ENCODE peak calls at places on chromosomes 2 and 18, in seven cellular contexts. One of them, this sample, is unnamed.

GRCh38 chr2:131155208-131155855 is 50.2 kb downstream of the PLEKHB2 start:
- DNase-seq in lower lobe of right lung: no peak
- DNase-seq in tibial artery: no peak
- DNase-seq in PC-9: no peak
- DNase-seq in K562: no peak
- DNase-seq in CD8-positive, alpha-beta T cell: no peak
- DNase-seq in H7: peak; percentile 41
- DNase-seq in this sample: peak; percentile 18

GRCh38 chr2:170716851-170717598 is 1.9 kb downstream of the SP5 start:
- DNase-seq in lower lobe of right lung: peak; percentile 67
- DNase-seq in tibial artery: peak; percentile 70
- DNase-seq in PC-9: no peak
- DNase-seq in K562: no peak
- DNase-seq in CD8-positive, alpha-beta T cell: no peak
- DNase-seq in H7: peak; percentile 93
- DNase-seq in this sample: no peak

GRCh38 chr2:200025717-200026116 is 70.3 kb downstream of the MAIP1 start:
- DNase-seq in lower lobe of right lung: no peak
- DNase-seq in tibial artery: no peak
- DNase-seq in PC-9: no peak
- DNase-seq in K562: no peak
- DNase-seq in CD8-positive, alpha-beta T cell: no peak
- DNase-seq in H7: no peak
- DNase-seq in this sample: no peak

GRCh38 chr18:3717626-3718025 is 267.7 kb downstream of the TGIF1 start:
- DNase-seq in lower lobe of right lung: no peak
- DNase-seq in tibial artery: no peak
- DNase-seq in PC-9: no peak
- DNase-seq in K562: no peak
- DNase-seq in CD8-positive, alpha-beta T cell: no peak
- DNase-seq in H7: no peak
- DNase-seq in this sample: no peak

GRCh38 chr18:72674710-72675109 is 130.6 kb upstream of the CBLN2 start:
- DNase-seq in lower lobe of right lung: no peak
- DNase-seq in tibial artery: no peak
- DNase-seq in PC-9: no peak
- DNase-seq in K562: no peak
- DNase-seq in CD8-positive, alpha-beta T cell: no peak
- DNase-seq in H7: no peak
- DNase-seq in this sample: peak; percentile 79

GRCh38 chr2:75290600-75291140 is 91.3 kb upstream of the TACR1 start:
- DNase-seq in lower lobe of right lung: no peak
- DNase-seq in tibial artery: no peak
- DNase-seq in PC-9: no peak
- DNase-seq in K562: no peak
- DNase-seq in CD8-positive, alpha-beta T cell: no peak
- DNase-seq in H7: peak; percentile 3
- DNase-seq in this sample: no peak

GRCh38 chr2:237886702-237887481 is 27.5 kb downstream of the RAMP1 start:
- DNase-seq in lower lobe of right lung: peak; percentile 37
- DNase-seq in tibial artery: peak; percentile 81
- DNase-seq in PC-9: no peak
- DNase-seq in K562: no peak
- DNase-seq in CD8-positive, alpha-beta T cell: no peak
- DNase-seq in H7: no peak
- DNase-seq in this sample: no peak

GRCh38 chr2:152434395-152435182 is 99.6 kb downstream of the FMNL2 start:
- DNase-seq in lower lobe of right lung: no peak
- DNase-seq in tibial artery: no peak
- DNase-seq in PC-9: no peak
- DNase-seq in K562: no peak
- DNase-seq in CD8-positive, alpha-beta T cell: no peak
- DNase-seq in H7: no peak
- DNase-seq in this sample: no peak

GRCh38 chr2:103276869-103277268 is 515.0 kb downstream of the TMEM182 start:
- DNase-seq in lower lobe of right lung: no peak
- DNase-seq in tibial artery: no peak
- DNase-seq in PC-9: no peak
- DNase-seq in K562: no peak
- DNase-seq in CD8-positive, alpha-beta T cell: no peak
- DNase-seq in H7: no peak
- DNase-seq in this sample: no peak

GRCh38 chr2:216690451-216691209 is 4.7 kb downstream of the IGFBP5 start:
- DNase-seq in lower lobe of right lung: no peak
- DNase-seq in tibial artery: peak; percentile 93
- DNase-seq in PC-9: no peak
- DNase-seq in K562: no peak
- DNase-seq in CD8-positive, alpha-beta T cell: no peak
- DNase-seq in H7: peak; percentile 68
- DNase-seq in this sample: no peak

GRCh38 chr18:60624207-60624606 is 251.6 kb upstream of the MC4R start:
- DNase-seq in lower lobe of right lung: no peak
- DNase-seq in tibial artery: no peak
- DNase-seq in PC-9: no peak
- DNase-seq in K562: no peak
- DNase-seq in CD8-positive, alpha-beta T cell: no peak
- DNase-seq in H7: no peak
- DNase-seq in this sample: no peak

GRCh38 chr18:31274915-31275314 is 43.0 kb upstream of the DSG1 start:
- DNase-seq in lower lobe of right lung: peak; percentile 59
- DNase-seq in tibial artery: no peak
- DNase-seq in PC-9: peak; percentile 78
- DNase-seq in K562: no peak
- DNase-seq in CD8-positive, alpha-beta T cell: no peak
- DNase-seq in H7: no peak
- DNase-seq in this sample: no peak

GRCh38 chr2:136809987-136810386 is 44.6 kb downstream of the THSD7B start:
- DNase-seq in lower lobe of right lung: no peak
- DNase-seq in tibial artery: no peak
- DNase-seq in PC-9: no peak
- DNase-seq in K562: no peak
- DNase-seq in CD8-positive, alpha-beta T cell: no peak
- DNase-seq in H7: no peak
- DNase-seq in this sample: no peak

GRCh38 chr2:83273322-83273721 is 1185.8 kb downstream of the SUCLG1 start:
- DNase-seq in lower lobe of right lung: no peak
- DNase-seq in tibial artery: no peak
- DNase-seq in PC-9: no peak
- DNase-seq in K562: no peak
- DNase-seq in CD8-positive, alpha-beta T cell: no peak
- DNase-seq in H7: no peak
- DNase-seq in this sample: no peak

GRCh38 chr2:219508933-219509779 is 5.1 kb upstream of the ASIC4 start:
- DNase-seq in lower lobe of right lung: no peak
- DNase-seq in tibial artery: peak; percentile 65
- DNase-seq in PC-9: no peak
- DNase-seq in K562: no peak
- DNase-seq in CD8-positive, alpha-beta T cell: no peak
- DNase-seq in H7: peak; percentile 79
- DNase-seq in this sample: no peak

GRCh38 chr2:144513388-144514100 is 6.4 kb downstream of the ZEB2 start:
- DNase-seq in lower lobe of right lung: no peak
- DNase-seq in tibial artery: peak; percentile 78
- DNase-seq in PC-9: no peak
- DNase-seq in K562: no peak
- DNase-seq in CD8-positive, alpha-beta T cell: no peak
- DNase-seq in H7: peak; percentile 45
- DNase-seq in this sample: no peak

GRCh38 chr2:7515327-7515726 is 598.1 kb downstream of the RNF144A start:
- DNase-seq in lower lobe of right lung: no peak
- DNase-seq in tibial artery: no peak
- DNase-seq in PC-9: no peak
- DNase-seq in K562: no peak
- DNase-seq in CD8-positive, alpha-beta T cell: no peak
- DNase-seq in H7: no peak
- DNase-seq in this sample: peak; percentile 38

GRCh38 chr2:44121899-44122298 is 46.8 kb upstream of the PPM1B start:
- DNase-seq in lower lobe of right lung: no peak
- DNase-seq in tibial artery: no peak
- DNase-seq in PC-9: no peak
- DNase-seq in K562: no peak
- DNase-seq in CD8-positive, alpha-beta T cell: no peak
- DNase-seq in H7: no peak
- DNase-seq in this sample: no peak

GRCh38 chr18:76259726-76260125 is 235.3 kb downstream of the ZNF516 start:
- DNase-seq in lower lobe of right lung: no peak
- DNase-seq in tibial artery: no peak
- DNase-seq in PC-9: no peak
- DNase-seq in K562: no peak
- DNase-seq in CD8-positive, alpha-beta T cell: no peak
- DNase-seq in H7: no peak
- DNase-seq in this sample: no peak

GRCh38 chr2:9092383-9093282 is 89.1 kb upstream of the MBOAT2 start:
- DNase-seq in lower lobe of right lung: no peak
- DNase-seq in tibial artery: no peak
- DNase-seq in PC-9: no peak
- DNase-seq in K562: no peak
- DNase-seq in CD8-positive, alpha-beta T cell: no peak
- DNase-seq in H7: no peak
- DNase-seq in this sample: no peak

GRCh38 chr2:107633580-107634147 is 193.0 kb upstream of the RGPD4 start:
- DNase-seq in lower lobe of right lung: no peak
- DNase-seq in tibial artery: no peak
- DNase-seq in PC-9: no peak
- DNase-seq in K562: peak; percentile 34
- DNase-seq in CD8-positive, alpha-beta T cell: no peak
- DNase-seq in H7: no peak
- DNase-seq in this sample: no peak

GRCh38 chr18:74869904-74870863 is 272.5 kb downstream of the ZNF407 start:
- DNase-seq in lower lobe of right lung: no peak
- DNase-seq in tibial artery: no peak
- DNase-seq in PC-9: no peak
- DNase-seq in K562: no peak
- DNase-seq in CD8-positive, alpha-beta T cell: no peak
- DNase-seq in H7: no peak
- DNase-seq in this sample: peak; percentile 74

GRCh38 chr2:63053889-63054725 is 3.5 kb downstream of the OTX1 start:
- DNase-seq in lower lobe of right lung: no peak
- DNase-seq in tibial artery: no peak
- DNase-seq in PC-9: no peak
- DNase-seq in K562: no peak
- DNase-seq in CD8-positive, alpha-beta T cell: no peak
- DNase-seq in H7: peak; percentile 91
- DNase-seq in this sample: peak; percentile 62

GRCh38 chr2:232870766-232871371 is 805 bp downstream of the SNORC start:
- DNase-seq in lower lobe of right lung: no peak
- DNase-seq in tibial artery: peak; percentile 46
- DNase-seq in PC-9: no peak
- DNase-seq in K562: no peak
- DNase-seq in CD8-positive, alpha-beta T cell: no peak
- DNase-seq in H7: no peak
- DNase-seq in this sample: no peak

GRCh38 chr2:39492701-39493100 is 55.6 kb upstream of the MAP4K3 start:
- DNase-seq in lower lobe of right lung: no peak
- DNase-seq in tibial artery: no peak
- DNase-seq in PC-9: no peak
- DNase-seq in K562: no peak
- DNase-seq in CD8-positive, alpha-beta T cell: no peak
- DNase-seq in H7: no peak
- DNase-seq in this sample: no peak

GRCh38 chr2:109410021-109410815 is 203.5 kb downstream of the SEPTIN10 start:
- DNase-seq in lower lobe of right lung: no peak
- DNase-seq in tibial artery: no peak
- DNase-seq in PC-9: no peak
- DNase-seq in K562: no peak
- DNase-seq in CD8-positive, alpha-beta T cell: no peak
- DNase-seq in H7: peak; percentile 88
- DNase-seq in this sample: no peak

GRCh38 chr2:241638940-241639339 is 1.4 kb downstream of the ATG4B start:
- DNase-seq in lower lobe of right lung: no peak
- DNase-seq in tibial artery: no peak
- DNase-seq in PC-9: no peak
- DNase-seq in K562: no peak
- DNase-seq in CD8-positive, alpha-beta T cell: no peak
- DNase-seq in H7: no peak
- DNase-seq in this sample: no peak
- H3K4me3 ChIP-seq in lower lobe of right lung: peak overlapping the region; percentile 84
- H3K4me3 ChIP-seq in tibial artery: peak overlapping the region; percentile 72
- H3K4me3 ChIP-seq in PC-9: peak overlapping the region; percentile 92
- H3K4me3 ChIP-seq in K562: no peak overlapping the region
- H3K4me3 ChIP-seq in CD8-positive, alpha-beta T cell: no peak overlapping the region
- H3K4me3 ChIP-seq in H7: no peak overlapping the region
- H3K4me3 ChIP-seq in this sample: no peak overlapping the region

GRCh38 chr18:58136865-58137264 is 92.8 kb downstream of the NEDD4L start:
- DNase-seq in lower lobe of right lung: no peak
- DNase-seq in tibial artery: no peak
- DNase-seq in PC-9: no peak
- DNase-seq in K562: no peak
- DNase-seq in CD8-positive, alpha-beta T cell: no peak
- DNase-seq in H7: no peak
- DNase-seq in this sample: no peak
- H3K36me3 ChIP-seq in lower lobe of right lung: no peaks in the 10 kb centered on the region
- H3K36me3 ChIP-seq in tibial artery: no peaks in the 10 kb centered on the region
- H3K36me3 ChIP-seq in PC-9: no peaks in the 10 kb centered on the region
- H3K36me3 ChIP-seq in K562: no peaks in the 10 kb centered on the region
- H3K36me3 ChIP-seq in CD8-positive, alpha-beta T cell: no peaks in the 10 kb centered on the region
- H3K36me3 ChIP-seq in H7: no peaks in the 10 kb centered on the region
- H3K36me3 ChIP-seq in this sample: no peaks in the 10 kb centered on the region

GRCh38 chr2:88880441-88880953 is 189.0 kb downstream of the RPIA start:
- DNase-seq in lower lobe of right lung: no peak
- DNase-seq in tibial artery: no peak
- DNase-seq in PC-9: peak; percentile 36
- DNase-seq in K562: peak; percentile 52
- DNase-seq in CD8-positive, alpha-beta T cell: no peak
- DNase-seq in H7: no peak
- DNase-seq in this sample: no peak
- H3K4me3 ChIP-seq in lower lobe of right lung: no peak overlapping the region
- H3K4me3 ChIP-seq in tibial artery: no peak overlapping the region
- H3K4me3 ChIP-seq in PC-9: no peak overlapping the region
- H3K4me3 ChIP-seq in K562: no peak overlapping the region
- H3K4me3 ChIP-seq in CD8-positive, alpha-beta T cell: no peak overlapping the region
- H3K4me3 ChIP-seq in H7: no peak overlapping the region
- H3K4me3 ChIP-seq in this sample: no peak overlapping the region

GRCh38 chr2:127945281-127945680 is 59.5 kb upstream of the AMMECR1L start:
- DNase-seq in lower lobe of right lung: no peak
- DNase-seq in tibial artery: no peak
- DNase-seq in PC-9: no peak
- DNase-seq in K562: no peak
- DNase-seq in CD8-positive, alpha-beta T cell: no peak
- DNase-seq in H7: no peak
- DNase-seq in this sample: no peak

GRCh38 chr2:127941461-127941860 is 55.7 kb upstream of the AMMECR1L start:
- DNase-seq in lower lobe of right lung: no peak
- DNase-seq in tibial artery: no peak
- DNase-seq in PC-9: no peak
- DNase-seq in K562: no peak
- DNase-seq in CD8-positive, alpha-beta T cell: no peak
- DNase-seq in H7: no peak
- DNase-seq in this sample: no peak

GRCh38 chr2:127943186-127943585 is 57.4 kb upstream of the AMMECR1L start:
- DNase-seq in lower lobe of right lung: no peak
- DNase-seq in tibial artery: no peak
- DNase-seq in PC-9: no peak
- DNase-seq in K562: no peak
- DNase-seq in CD8-positive, alpha-beta T cell: no peak
- DNase-seq in H7: no peak
- DNase-seq in this sample: no peak

GRCh38 chr2:127940641-127941040 is 54.9 kb upstream of the AMMECR1L start:
- DNase-seq in lower lobe of right lung: no peak
- DNase-seq in tibial artery: no peak
- DNase-seq in PC-9: no peak
- DNase-seq in K562: no peak
- DNase-seq in CD8-positive, alpha-beta T cell: no peak
- DNase-seq in H7: no peak
- DNase-seq in this sample: no peak

GRCh38 chr2:127942002-127942401 is 56.2 kb upstream of the AMMECR1L start:
- DNase-seq in lower lobe of right lung: no peak
- DNase-seq in tibial artery: no peak
- DNase-seq in PC-9: no peak
- DNase-seq in K562: no peak
- DNase-seq in CD8-positive, alpha-beta T cell: no peak
- DNase-seq in H7: no peak
- DNase-seq in this sample: no peak
- H3K36me3 ChIP-seq in lower lobe of right lung: peaks cover 65% of the 10 kb centered on the region
- H3K36me3 ChIP-seq in tibial artery: peaks cover 69% of the 10 kb centered on the region
- H3K36me3 ChIP-seq in PC-9: peaks cover 14% of the 10 kb centered on the region
- H3K36me3 ChIP-seq in K562: peaks cover 50% of the 10 kb centered on the region
- H3K36me3 ChIP-seq in CD8-positive, alpha-beta T cell: peaks cover 13% of the 10 kb centered on the region
- H3K36me3 ChIP-seq in H7: peaks cover 16% of the 10 kb centered on the region
- H3K36me3 ChIP-seq in this sample: peaks cover 6% of the 10 kb centered on the region